ENCODE peak calls at places on chromosomes 11 and 22, in nine cellular contexts. One of them, this sample, is unnamed. For H3K4me1 and H3K9me3, the result is how much of the 10 kb centered on the place peaks cover.

GRCh38 chr11:69088676-69089146 is 40.0 kb downstream of the TPCN2 start:
- DNase-seq in CD4-positive, CD25-positive, alpha-beta regulatory T cell: peak
- DNase-seq in prostate gland: peak
- DNase-seq in colonic mucosa: peak
- DNase-seq in left ventricle myocardium inferior: peak
- DNase-seq in Karpas-422: peak
- DNase-seq in tibial nerve: peak
- DNase-seq in CD8-positive, alpha-beta memory T cell: peak
- DNase-seq in aorta: peak
- DNase-seq in this sample: no peak

GRCh38 chr11:3796346-3796745 is 1.0 kb downstream of the NUP98 start:
- DNase-seq in CD4-positive, CD25-positive, alpha-beta regulatory T cell: no peak
- DNase-seq in prostate gland: no peak
- DNase-seq in colonic mucosa: no peak
- DNase-seq in left ventricle myocardium inferior: no peak
- DNase-seq in Karpas-422: no peak
- DNase-seq in tibial nerve: no peak
- DNase-seq in CD8-positive, alpha-beta memory T cell: no peak
- DNase-seq in aorta: peak
- DNase-seq in this sample: no peak

GRCh38 chr11:100892886-100893285 is 205.8 kb downstream of the ARHGAP42 start:
- DNase-seq in CD4-positive, CD25-positive, alpha-beta regulatory T cell: no peak
- DNase-seq in prostate gland: no peak
- DNase-seq in colonic mucosa: no peak
- DNase-seq in left ventricle myocardium inferior: no peak
- DNase-seq in Karpas-422: no peak
- DNase-seq in tibial nerve: no peak
- DNase-seq in CD8-positive, alpha-beta memory T cell: no peak
- DNase-seq in aorta: no peak
- DNase-seq in this sample: no peak

GRCh38 chr11:106939157-106939556 is 79.1 kb downstream of the GUCY1A2 start:
- DNase-seq in CD4-positive, CD25-positive, alpha-beta regulatory T cell: no peak
- DNase-seq in prostate gland: no peak
- DNase-seq in colonic mucosa: no peak
- DNase-seq in left ventricle myocardium inferior: no peak
- DNase-seq in Karpas-422: no peak
- DNase-seq in tibial nerve: no peak
- DNase-seq in CD8-positive, alpha-beta memory T cell: no peak
- DNase-seq in aorta: no peak
- DNase-seq in this sample: no peak

GRCh38 chr11:125110996-125111340 is 458 bp downstream of the TMEM218 start:
- DNase-seq in CD4-positive, CD25-positive, alpha-beta regulatory T cell: no peak
- DNase-seq in prostate gland: no peak
- DNase-seq in colonic mucosa: no peak
- DNase-seq in left ventricle myocardium inferior: no peak
- DNase-seq in Karpas-422: peak
- DNase-seq in tibial nerve: no peak
- DNase-seq in CD8-positive, alpha-beta memory T cell: no peak
- DNase-seq in aorta: no peak
- DNase-seq in this sample: no peak

GRCh38 chr11:12777208-12777874 is 103.1 kb downstream of the TEAD1 start:
- DNase-seq in CD4-positive, CD25-positive, alpha-beta regulatory T cell: no peak
- DNase-seq in prostate gland: no peak
- DNase-seq in colonic mucosa: no peak
- DNase-seq in left ventricle myocardium inferior: no peak
- DNase-seq in Karpas-422: no peak
- DNase-seq in tibial nerve: no peak
- DNase-seq in CD8-positive, alpha-beta memory T cell: no peak
- DNase-seq in aorta: no peak
- DNase-seq in this sample: no peak

GRCh38 chr11:30605036-30605435 is 18.9 kb upstream of the MPPED2 start:
- DNase-seq in CD4-positive, CD25-positive, alpha-beta regulatory T cell: no peak
- DNase-seq in prostate gland: no peak
- DNase-seq in colonic mucosa: no peak
- DNase-seq in left ventricle myocardium inferior: no peak
- DNase-seq in Karpas-422: no peak
- DNase-seq in tibial nerve: no peak
- DNase-seq in CD8-positive, alpha-beta memory T cell: no peak
- DNase-seq in aorta: no peak
- DNase-seq in this sample: no peak

GRCh38 chr22:30903876-30904460 is 64.6 kb downstream of the MORC2 start:
- DNase-seq in CD4-positive, CD25-positive, alpha-beta regulatory T cell: no peak
- DNase-seq in prostate gland: no peak
- DNase-seq in colonic mucosa: no peak
- DNase-seq in left ventricle myocardium inferior: no peak
- DNase-seq in Karpas-422: no peak
- DNase-seq in tibial nerve: no peak
- DNase-seq in CD8-positive, alpha-beta memory T cell: no peak
- DNase-seq in aorta: no peak
- DNase-seq in this sample: no peak

GRCh38 chr11:36037031-36037430 is 93.2 kb downstream of the LDLRAD3 start:
- DNase-seq in CD4-positive, CD25-positive, alpha-beta regulatory T cell: no peak
- DNase-seq in prostate gland: peak
- DNase-seq in colonic mucosa: no peak
- DNase-seq in left ventricle myocardium inferior: peak
- DNase-seq in Karpas-422: no peak
- DNase-seq in tibial nerve: no peak
- DNase-seq in CD8-positive, alpha-beta memory T cell: no peak
- DNase-seq in aorta: no peak
- DNase-seq in this sample: no peak

GRCh38 chr11:71458146-71459070 is 5.4 kb downstream of the NADSYN1 start:
- DNase-seq in CD4-positive, CD25-positive, alpha-beta regulatory T cell: no peak
- DNase-seq in prostate gland: no peak
- DNase-seq in colonic mucosa: no peak
- DNase-seq in left ventricle myocardium inferior: no peak
- DNase-seq in Karpas-422: no peak
- DNase-seq in tibial nerve: no peak
- DNase-seq in CD8-positive, alpha-beta memory T cell: no peak
- DNase-seq in aorta: peak
- DNase-seq in this sample: no peak

GRCh38 chr11:72753341-72754148 is 1.3 kb upstream of the ARAP1 start:
- DNase-seq in CD4-positive, CD25-positive, alpha-beta regulatory T cell: no peak
- DNase-seq in prostate gland: no peak
- DNase-seq in colonic mucosa: peak
- DNase-seq in left ventricle myocardium inferior: no peak
- DNase-seq in Karpas-422: no peak
- DNase-seq in tibial nerve: no peak
- DNase-seq in CD8-positive, alpha-beta memory T cell: no peak
- DNase-seq in aorta: no peak
- DNase-seq in this sample: no peak

GRCh38 chr11:70159612-70160570 is 43.2 kb upstream of the FADD start:
- DNase-seq in CD4-positive, CD25-positive, alpha-beta regulatory T cell: no peak
- DNase-seq in prostate gland: peak
- DNase-seq in colonic mucosa: peak
- DNase-seq in left ventricle myocardium inferior: no peak
- DNase-seq in Karpas-422: no peak
- DNase-seq in tibial nerve: no peak
- DNase-seq in CD8-positive, alpha-beta memory T cell: no peak
- DNase-seq in aorta: peak
- DNase-seq in this sample: no peak

GRCh38 chr11:17923213-17923612 is 89.6 kb downstream of the SERGEF start:
- DNase-seq in CD4-positive, CD25-positive, alpha-beta regulatory T cell: no peak
- DNase-seq in prostate gland: no peak
- DNase-seq in colonic mucosa: no peak
- DNase-seq in left ventricle myocardium inferior: peak
- DNase-seq in Karpas-422: no peak
- DNase-seq in tibial nerve: no peak
- DNase-seq in CD8-positive, alpha-beta memory T cell: no peak
- DNase-seq in aorta: no peak
- DNase-seq in this sample: no peak

GRCh38 chr11:17927041-17927440 is 85.8 kb downstream of the SERGEF start:
- DNase-seq in CD4-positive, CD25-positive, alpha-beta regulatory T cell: no peak
- DNase-seq in prostate gland: no peak
- DNase-seq in colonic mucosa: no peak
- DNase-seq in left ventricle myocardium inferior: no peak
- DNase-seq in Karpas-422: no peak
- DNase-seq in tibial nerve: no peak
- DNase-seq in CD8-positive, alpha-beta memory T cell: no peak
- DNase-seq in aorta: no peak
- DNase-seq in this sample: no peak

GRCh38 chr11:17922474-17922788 is 90.4 kb downstream of the SERGEF start:
- DNase-seq in CD4-positive, CD25-positive, alpha-beta regulatory T cell: no peak
- DNase-seq in prostate gland: no peak
- DNase-seq in colonic mucosa: no peak
- DNase-seq in left ventricle myocardium inferior: no peak
- DNase-seq in Karpas-422: no peak
- DNase-seq in tibial nerve: no peak
- DNase-seq in CD8-positive, alpha-beta memory T cell: no peak
- DNase-seq in aorta: no peak
- DNase-seq in this sample: no peak

GRCh38 chr11:17921620-17922473 is 91.0 kb downstream of the SERGEF start:
- DNase-seq in CD4-positive, CD25-positive, alpha-beta regulatory T cell: no peak
- DNase-seq in prostate gland: no peak
- DNase-seq in colonic mucosa: no peak
- DNase-seq in left ventricle myocardium inferior: no peak
- DNase-seq in Karpas-422: no peak
- DNase-seq in tibial nerve: peak
- DNase-seq in CD8-positive, alpha-beta memory T cell: no peak
- DNase-seq in aorta: no peak
- DNase-seq in this sample: no peak

GRCh38 chr11:17924713-17925112 is 88.1 kb downstream of the SERGEF start:
- DNase-seq in CD4-positive, CD25-positive, alpha-beta regulatory T cell: no peak
- DNase-seq in prostate gland: no peak
- DNase-seq in colonic mucosa: no peak
- DNase-seq in left ventricle myocardium inferior: no peak
- DNase-seq in Karpas-422: no peak
- DNase-seq in tibial nerve: no peak
- DNase-seq in CD8-positive, alpha-beta memory T cell: no peak
- DNase-seq in aorta: no peak
- DNase-seq in this sample: no peak
- H3K27ac ChIP-seq in CD4-positive, CD25-positive, alpha-beta regulatory T cell: no peak
- H3K27ac ChIP-seq in prostate gland: no peak
- H3K27ac ChIP-seq in colonic mucosa: no peak
- H3K27ac ChIP-seq in left ventricle myocardium inferior: no peak
- H3K27ac ChIP-seq in Karpas-422: no peak
- H3K27ac ChIP-seq in tibial nerve: no peak
- H3K27ac ChIP-seq in CD8-positive, alpha-beta memory T cell: no peak
- H3K27ac ChIP-seq in aorta: no peak
- H3K27ac ChIP-seq in this sample: no peak

DNA sequence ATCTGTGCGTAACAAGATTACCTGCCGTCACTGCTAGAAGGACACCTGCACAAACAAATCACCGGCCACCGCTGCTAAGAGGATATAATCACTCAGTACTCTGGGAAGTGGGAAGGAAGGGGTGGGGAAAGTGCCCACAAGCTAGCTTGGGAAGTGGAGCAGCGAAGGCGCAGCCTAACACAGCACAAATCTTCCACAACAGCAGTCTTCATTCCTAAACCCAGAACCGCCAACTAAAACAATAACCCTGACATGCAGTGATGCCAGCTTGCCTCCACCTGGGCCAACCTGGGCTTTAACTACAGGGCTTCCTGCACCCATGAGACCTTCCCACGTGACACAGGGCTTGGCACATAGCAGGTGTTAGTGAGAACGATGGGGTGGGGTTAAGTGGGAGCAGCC is 5.1 kb downstream of the DGCR2 start:
- DNase-seq in CD4-positive, CD25-positive, alpha-beta regulatory T cell: no peak
- DNase-seq in prostate gland: no peak
- DNase-seq in colonic mucosa: peak
- DNase-seq in left ventricle myocardium inferior: no peak
- DNase-seq in Karpas-422: no peak
- DNase-seq in tibial nerve: no peak
- DNase-seq in CD8-positive, alpha-beta memory T cell: no peak
- DNase-seq in aorta: no peak
- DNase-seq in this sample: peak
- H3K4me1 ChIP-seq in CD4-positive, CD25-positive, alpha-beta regulatory T cell: half or more
- H3K4me1 ChIP-seq in prostate gland: under half
- H3K4me1 ChIP-seq in colonic mucosa: under half
- H3K4me1 ChIP-seq in left ventricle myocardium inferior: half or more
- H3K4me1 ChIP-seq in Karpas-422: half or more
- H3K4me1 ChIP-seq in tibial nerve: half or more
- H3K4me1 ChIP-seq in CD8-positive, alpha-beta memory T cell: half or more
- H3K4me1 ChIP-seq in aorta: under half
- H3K4me1 ChIP-seq in this sample: half or more

DNA sequence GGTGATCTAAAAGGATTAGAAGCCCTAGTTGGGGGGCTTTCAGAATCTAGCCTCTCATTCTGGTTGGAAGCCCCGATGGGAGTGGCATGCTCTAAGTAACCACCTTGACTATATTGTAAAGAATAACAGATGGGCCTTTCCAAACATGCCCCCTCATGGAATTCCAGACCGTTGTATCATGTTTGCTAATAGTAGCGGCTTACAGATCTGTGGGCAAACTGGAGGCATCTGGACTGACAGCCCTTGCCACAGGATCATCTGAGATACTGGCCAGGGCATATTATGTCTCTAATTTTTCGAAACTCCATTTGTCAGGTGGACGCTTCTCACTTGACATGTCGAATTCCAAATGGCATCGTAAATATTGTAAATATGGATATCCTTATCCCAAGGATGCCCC is 10.5 kb downstream of the APIP start:
- DNase-seq in CD4-positive, CD25-positive, alpha-beta regulatory T cell: no peak
- DNase-seq in prostate gland: no peak
- DNase-seq in colonic mucosa: no peak
- DNase-seq in left ventricle myocardium inferior: no peak
- DNase-seq in Karpas-422: no peak
- DNase-seq in tibial nerve: no peak
- DNase-seq in CD8-positive, alpha-beta memory T cell: no peak
- DNase-seq in aorta: no peak
- DNase-seq in this sample: no peak
- H3K9me3 ChIP-seq in CD4-positive, CD25-positive, alpha-beta regulatory T cell: under half
- H3K9me3 ChIP-seq in prostate gland: under half
- H3K9me3 ChIP-seq in colonic mucosa: under half
- H3K9me3 ChIP-seq in left ventricle myocardium inferior: under half
- H3K9me3 ChIP-seq in Karpas-422: under half
- H3K9me3 ChIP-seq in tibial nerve: under half
- H3K9me3 ChIP-seq in CD8-positive, alpha-beta memory T cell: under half
- H3K9me3 ChIP-seq in aorta: under half
- H3K9me3 ChIP-seq in this sample: under half

GRCh38 chr22:43001271-43002197 is 13.4 kb downstream of the PACSIN2 start:
- DNase-seq in CD4-positive, CD25-positive, alpha-beta regulatory T cell: no peak
- DNase-seq in prostate gland: no peak
- DNase-seq in colonic mucosa: no peak
- DNase-seq in left ventricle myocardium inferior: no peak
- DNase-seq in Karpas-422: no peak
- DNase-seq in tibial nerve: no peak
- DNase-seq in CD8-positive, alpha-beta memory T cell: no peak
- DNase-seq in aorta: no peak
- DNase-seq in this sample: no peak
- H3K27ac ChIP-seq in CD4-positive, CD25-positive, alpha-beta regulatory T cell: no peak
- H3K27ac ChIP-seq in prostate gland: peak
- H3K27ac ChIP-seq in colonic mucosa: no peak
- H3K27ac ChIP-seq in left ventricle myocardium inferior: peak
- H3K27ac ChIP-seq in Karpas-422: no peak
- H3K27ac ChIP-seq in tibial nerve: no peak
- H3K27ac ChIP-seq in CD8-positive, alpha-beta memory T cell: no peak
- H3K27ac ChIP-seq in aorta: peak
- H3K27ac ChIP-seq in this sample: peak

GRCh38 chr11:10931761-10932700 is 74.2 kb upstream of the ZBED5 start:
- DNase-seq in CD4-positive, CD25-positive, alpha-beta regulatory T cell: no peak
- DNase-seq in prostate gland: peak
- DNase-seq in colonic mucosa: peak
- DNase-seq in left ventricle myocardium inferior: peak
- DNase-seq in Karpas-422: no peak
- DNase-seq in tibial nerve: no peak
- DNase-seq in CD8-positive, alpha-beta memory T cell: no peak
- DNase-seq in aorta: no peak
- DNase-seq in this sample: peak
- H3K4me1 ChIP-seq in CD4-positive, CD25-positive, alpha-beta regulatory T cell: under half
- H3K4me1 ChIP-seq in prostate gland: under half
- H3K4me1 ChIP-seq in colonic mucosa: under half
- H3K4me1 ChIP-seq in left ventricle myocardium inferior: under half
- H3K4me1 ChIP-seq in Karpas-422: under half
- H3K4me1 ChIP-seq in tibial nerve: under half
- H3K4me1 ChIP-seq in CD8-positive, alpha-beta memory T cell: under half
- H3K4me1 ChIP-seq in aorta: under half
- H3K4me1 ChIP-seq in this sample: under half

This sample was measured in upper lobe of right lung.